ENCODE peak calls at places on chromosomes 13 and 19, in four cellular contexts. U, F, T and C are unnamed samples.

GRCh38 chr19:42250249-42250665 is 4.7 kb downstream of the ERF start:
- DNase-seq in T (no peak), U (no peak), F (no peak), C (no peak)

GRCh38 chr13:44932171-44932849 is 57.0 kb downstream of the NUFIP1 start:
- DNase-seq in T (no peak), U (no peak), F (no peak), C (no peak)

GRCh38 chr19:3734310-3734600 is 26.1 kb downstream of the TJP3 start:
- DNase-seq in U (no peak), T (no peak), F (no peak), C (no peak)

GRCh38 chr19:44942067-44942571 is at the start of gene APOC4:
- DNase-seq in T (no peak), F (no peak), U (no peak), C (no peak)

GRCh38 chr19:15860522-15860921 is 37.4 kb downstream of the CYP4F2 start:
- DNase-seq in U (no peak), T (no peak), F (no peak), C (no peak)

GRCh38 chr13:106156468-106156867 is 379.0 kb downstream of the EFNB2 start:
- DNase-seq in T (no peak), U (no peak), F (no peak), C (no peak)

GRCh38 chr13:24497742-24498141 is 14.8 kb downstream of the PARP4 start:
- DNase-seq in U (no peak), F (no peak), T (no peak), C (peak; percentile 81)

GRCh38 chr13:20814224-20814910 is 40.6 kb upstream of the EEF1AKMT1 start:
- DNase-seq in T (no peak), U (no peak), F (no peak), C (peak; percentile 63)

GRCh38 chr13:57630661-57631606 is 610 bp upstream of the PCDH17 start:
- DNase-seq in F (no peak), T (no peak), U (no peak), C (no peak)

GRCh38 chr13:30735025-30735967 is at the start of gene ALOX5AP:
- DNase-seq in F (no peak), T (no peak), U (no peak), C (peak; percentile 41)

GRCh38 chr13:114203536-114203935 is 24.5 kb downstream of the CFAP97D2 start:
- DNase-seq in T (no peak), U (no peak), F (no peak), C (no peak)